ENCODE peak calls at places on chromosomes 1 and 21, in six cellular contexts. N is astrocyte, L is lower lobe of right lung, X is adrenal gland, S is psoas muscle, P is Panc1. B is an unnamed sample.
A peak's percentile ranks its signal among the peaks of the same experiment; 100 is the strongest.

GRCh38 chr1:152179566-152179965 is 20.5 kb upstream of the RPTN start:
- DNase-seq in N (no peak), L (no peak), X (no peak), S (no peak), P (no peak), B (no peak)

GRCh38 chr21:8994640-8995511 is 1526.5 kb upstream of the TPTE start:
- DNase-seq in N (no peak), L (no peak), X (no peak), S (no peak), P (peak; percentile 73), B (no peak)

GRCh38 chr1:241423541-241424479 is 66.8 kb upstream of the RGS7 start:
- DNase-seq in N (peak; percentile 27), L (no peak), X (peak; percentile 40), S (no peak), P (no peak), B (no peak)

GRCh38 chr1:38153426-38154088 is 107.0 kb upstream of the POU3F1 start:
- DNase-seq in N (no peak), L (no peak), X (no peak), S (no peak), P (no peak), B (no peak)

GRCh38 chr1:169878498-169878897 is 15.2 kb downstream of the SCYL3 start:
- DNase-seq in N (no peak), L (no peak), X (no peak), S (no peak), P (no peak), B (no peak)

GRCh38 chr1:9746211-9746610 is 77.6 kb downstream of the CLSTN1 start:
- DNase-seq in N (no peak), L (no peak), X (no peak), S (peak; percentile 9), P (no peak), B (no peak)

GRCh38 chr1:9538669-9539164 is 548 bp upstream of the SLC25A33 start:
- DNase-seq in N (no peak), L (peak; percentile 58), X (no peak), S (peak; percentile 60), P (no peak), B (no peak)

GRCh38 chr1:26391450-26391849 is 18.9 kb upstream of the ZNF683 start:
- DNase-seq in N (no peak), L (no peak), X (no peak), S (no peak), P (no peak), B (no peak)

GRCh38 chr1:8214501-8215173 is 103.3 kb upstream of the SLC45A1 start:
- DNase-seq in N (no peak), L (no peak), X (no peak), S (no peak), P (no peak), B (no peak)

GRCh38 chr1:204171751-204172178 is 5.6 kb upstream of the REN start:
- DNase-seq in N (peak; percentile 73), L (no peak), X (no peak), S (no peak), P (peak; percentile 71), B (no peak)

GRCh38 chr1:235642021-235642942 is 7.3 kb downstream of the GNG4 start:
- DNase-seq in N (peak; percentile 68), L (no peak), X (no peak), S (no peak), P (no peak), B (no peak)

GRCh38 chr1:156788136-156788535 is 20.8 kb downstream of the PRCC start:
- DNase-seq in N (no peak), L (no peak), X (no peak), S (no peak), P (no peak), B (no peak)

GRCh38 chr1:18999287-18999852 is 42.9 kb upstream of the IFFO2 start:
- DNase-seq in N (peak; percentile 46), L (no peak), X (no peak), S (no peak), P (no peak), B (peak; percentile 21)

GRCh38 chr1:197152662-197153061 is 6.2 kb upstream of the ASPM start:
- DNase-seq in N (no peak), L (no peak), X (no peak), S (no peak), P (no peak), B (no peak)

GRCh38 chr1:85756864-85757263 is 48.6 kb upstream of the ZNHIT6 start:
- DNase-seq in N (no peak), L (no peak), X (no peak), S (no peak), P (no peak), B (no peak)

GRCh38 chr1:6473974-6474814 is 8.2 kb upstream of the TNFRSF25 start:
- DNase-seq in N (no peak), L (peak; percentile 44), X (no peak), S (no peak), P (no peak), B (no peak)

GRCh38 chr1:125065821-125066180 is 3881.0 kb downstream of the SRGAP2C start:
- DNase-seq in N (no peak), L (no peak), X (no peak), S (no peak), P (no peak), B (no peak)

GRCh38 chr1:118928739-118929554 is 59.2 kb downstream of the TBX15 start:
- DNase-seq in N (peak; percentile 9), L (no peak), X (peak; percentile 11), S (no peak), P (no peak), B (no peak)

GRCh38 chr1:172781513-172782140 is 122.7 kb downstream of the FASLG start:
- DNase-seq in N (no peak), L (no peak), X (no peak), S (no peak), P (no peak), B (no peak)

GRCh38 chr1:207579436-207579799 is 65.5 kb upstream of the CR1L start:
- DNase-seq in N (peak; percentile 30), L (peak; percentile 28), X (peak; percentile 62), S (no peak), P (peak; percentile 43), B (no peak)

GRCh38 chr1:2445162-2445822 is 30.8 kb upstream of the PLCH2 start:
- DNase-seq in N (no peak), L (no peak), X (no peak), S (no peak), P (no peak), B (no peak)

GRCh38 chr1:84834419-84835064 is 58.5 kb downstream of the LPAR3 start:
- DNase-seq in N (peak; percentile 62), L (no peak), X (no peak), S (no peak), P (peak; percentile 88), B (no peak)

GRCh38 chr21:25457411-25457810 is 149.9 kb downstream of the MRPL39 start:
- DNase-seq in N (peak; percentile 81), L (no peak), X (no peak), S (no peak), P (no peak), B (no peak)

GRCh38 chr1:201404722-201405483 is 5.8 kb upstream of the LAD1 start:
- DNase-seq in N (no peak), L (no peak), X (no peak), S (no peak), P (no peak), B (no peak)
- H3K4me1 ChIP-seq in N (no peaks in the 10 kb centered on the region), L (peaks cover 29% of the 10 kb centered on the region), X (no peaks in the 10 kb centered on the region), S (no peaks in the 10 kb centered on the region), P (no peaks in the 10 kb centered on the region), B (no peaks in the 10 kb centered on the region)

GRCh38 chr1:230674581-230674980 is 32.3 kb downstream of the COG2 start:
- DNase-seq in N (no peak), L (no peak), X (no peak), S (no peak), P (no peak), B (no peak)
- TF ChIP-seq CTCF in N (no peak), L (no peak), X (no peak), S (no peak), P (no peak), B (no peak)

DNA sequence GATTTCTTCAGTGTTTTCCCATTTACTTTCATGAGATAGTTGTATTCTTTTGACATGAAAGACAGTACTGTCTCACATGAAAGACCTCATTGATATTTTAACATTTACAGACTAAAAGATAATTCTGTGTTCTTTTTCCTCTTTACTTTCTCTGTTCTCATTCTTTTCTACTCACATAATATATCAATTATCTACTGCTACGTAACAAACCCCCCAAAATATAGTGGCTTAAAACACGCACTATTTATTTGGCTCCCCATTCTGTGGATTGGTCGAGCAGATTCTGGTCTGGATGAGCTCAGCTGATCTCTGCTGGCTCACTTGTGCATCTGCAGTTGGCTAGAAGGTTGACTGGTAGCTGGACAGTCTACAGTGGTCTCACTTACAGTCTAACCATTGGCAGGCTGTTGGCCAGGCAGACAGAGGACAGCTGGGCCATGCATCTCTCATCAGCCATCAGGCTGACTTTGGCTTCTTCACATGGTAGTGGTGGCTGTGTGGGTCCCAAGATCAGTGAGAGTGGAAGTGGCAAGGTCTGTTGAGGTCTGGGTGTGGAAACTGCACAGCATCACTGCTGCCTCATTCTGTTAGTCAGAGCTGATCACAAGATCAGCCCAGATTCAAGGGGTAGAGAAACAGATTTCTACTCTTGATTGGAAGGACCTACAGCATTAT is 63.2 kb downstream of the MPZL1 start:
- DNase-seq in N (no peak), L (no peak), X (no peak), S (no peak), P (no peak), B (no peak)
- H3K4me1 ChIP-seq in N (peaks cover 3% of the 10 kb centered on the region), L (no peaks in the 10 kb centered on the region), X (no peaks in the 10 kb centered on the region), S (no peaks in the 10 kb centered on the region), P (no peaks in the 10 kb centered on the region), B (peaks cover 7% of the 10 kb centered on the region)

GRCh38 chr1:153658400-153659174 is at the start of gene SNAPIN:
- DNase-seq in N (peak; percentile 71), L (peak; percentile 95), X (peak; percentile 93), S (peak; percentile 95), P (peak; percentile 51), B (peak; percentile 84)
- TF ChIP-seq CTCF in N (no peak), L (peak; percentile 35), X (no peak), S (no peak), P (no peak), B (no peak)

B was measured in thoracic aorta.